ENCODE peak calls at places on chromosomes 6 and 20, in seven cellular contexts. X is mesendoderm, S is IMR-90, Y is H1, B is mesenchymal stem cell, M is trophoblast cell, P is neuronal stem cell. N is an unnamed sample.

GRCh38 chr6:39416728-39417127 is 94.2 kb upstream of the KCNK16 start:
- DNase-seq in X (peak), S (peak), Y (peak), B (peak), M (peak), P (no peak), N (peak)

GRCh38 chr6:165060636-165061190 is 248.7 kb downstream of the C6orf118 start:
- DNase-seq in X (no peak), S (no peak), Y (no peak), B (no peak), M (peak), P (no peak), N (no peak)

GRCh38 chr20:5369622-5370021 is 52.9 kb upstream of the PROKR2 start:
- DNase-seq in X (no peak), S (no peak), Y (no peak), B (no peak), M (no peak), P (no peak), N (no peak)

GRCh38 chr20:47125553-47126373 is 230.7 kb downstream of the ZMYND8 start:
- DNase-seq in X (peak), S (no peak), Y (no peak), B (peak), M (no peak), P (peak), N (peak)

GRCh38 chr6:167751579-167752115 is 75.1 kb upstream of the AFDN start:
- DNase-seq in X (no peak), S (no peak), Y (no peak), B (no peak), M (no peak), P (no peak), N (no peak)

GRCh38 chr20:37598611-37599342 is 71.1 kb upstream of the BLCAP start:
- DNase-seq in X (no peak), S (no peak), Y (no peak), B (no peak), M (no peak), P (no peak), N (no peak)

GRCh38 chr20:25464501-25465204 is 57.2 kb downstream of the GINS1 start:
- DNase-seq in X (no peak), S (no peak), Y (no peak), B (no peak), M (no peak), P (no peak), N (no peak)

GRCh38 chr6:141484726-141485125 is 648.0 kb upstream of the GJE1 start:
- DNase-seq in X (no peak), S (peak), Y (no peak), B (peak), M (no peak), P (no peak), N (no peak)

GRCh38 chr6:157528931-157529653 is 148.1 kb downstream of the ZDHHC14 start:
- DNase-seq in X (no peak), S (no peak), Y (no peak), B (peak), M (no peak), P (no peak), N (no peak)

DNA sequence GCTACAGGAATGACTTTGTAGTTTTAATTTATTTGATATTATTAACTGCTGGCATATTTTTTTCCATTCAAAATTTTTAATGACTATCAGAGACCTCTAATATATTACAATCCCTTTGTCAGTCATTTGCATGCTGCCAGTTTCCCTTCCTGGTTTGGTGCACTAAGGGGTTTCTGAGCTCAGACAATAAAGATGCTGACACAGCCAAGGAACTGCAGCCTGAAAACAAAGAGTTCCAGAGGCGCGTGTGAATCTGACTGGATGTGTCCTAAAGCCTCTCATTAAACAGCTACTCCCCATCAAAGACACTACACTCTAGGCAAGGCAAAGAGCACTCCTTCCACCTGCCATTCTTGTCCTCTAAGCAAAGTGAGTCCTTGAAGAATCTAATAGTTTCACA is 116.8 kb upstream of the DST start:
- DNase-seq in X (no peak), S (no peak), Y (no peak), B (no peak), M (no peak), P (peak), N (no peak)
- H3K18ac ChIP-seq in X (no peak), S (no peak), Y (no peak), B (no peak), M (no peak), P (no peak), N (no peak)

DNA sequence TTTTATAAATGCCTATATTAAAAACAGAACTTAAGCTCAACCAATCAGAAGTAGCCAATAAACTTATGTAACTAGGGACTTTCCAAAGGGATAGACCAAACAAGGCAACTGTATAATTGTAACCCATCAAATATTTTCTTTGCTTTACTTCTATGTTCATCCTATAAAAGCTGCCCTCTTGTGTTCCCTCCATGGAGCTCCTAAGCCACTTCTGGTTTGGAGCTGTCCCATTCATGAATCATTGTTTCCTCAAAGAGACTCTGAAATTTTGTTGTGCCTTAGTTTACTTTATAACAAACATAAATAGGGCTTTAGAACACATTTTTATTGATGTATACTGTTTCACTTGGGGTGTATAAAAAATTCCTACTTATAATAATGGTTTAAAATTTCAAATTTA is 101.5 kb upstream of the CARMIL1 start:
- DNase-seq in X (no peak), S (no peak), Y (no peak), B (no peak), M (no peak), P (no peak), N (no peak)
- H3K18ac ChIP-seq in X (no peak), S (no peak), Y (no peak), B (no peak), M (no peak), P (no peak), N (no peak)

DNA sequence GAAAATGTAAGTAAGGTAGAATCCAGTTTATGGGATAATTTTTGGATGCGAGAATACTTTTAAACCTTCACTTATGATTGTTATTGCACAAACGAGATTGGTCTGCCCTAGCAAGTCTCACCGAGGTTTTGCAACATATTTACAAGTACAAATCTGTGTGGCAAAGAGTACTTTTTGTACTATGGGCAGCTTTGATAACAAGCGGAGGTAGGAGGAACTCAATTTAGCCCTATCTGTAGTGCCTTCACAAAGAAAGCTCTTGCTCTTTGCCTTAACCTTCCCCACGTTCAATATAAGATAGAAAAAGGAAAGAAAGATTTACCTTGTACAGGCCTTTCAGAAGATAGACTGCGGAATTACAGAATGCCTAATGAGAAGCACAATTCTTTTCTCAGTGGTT is 77.5 kb upstream of the HIVEP1 start:
- DNase-seq in X (no peak), S (no peak), Y (no peak), B (no peak), M (no peak), P (no peak), N (no peak)
- H3K18ac ChIP-seq in X (no peak), S (no peak), Y (no peak), B (no peak), M (no peak), P (no peak), N (no peak)

GRCh38 chr6:17267586-17267985 is 13.6 kb upstream of the RBM24 start:
- DNase-seq in X (no peak), S (no peak), Y (no peak), B (no peak), M (no peak), P (no peak), N (no peak)

GRCh38 chr6:17271628-17272027 is 9.5 kb upstream of the RBM24 start:
- DNase-seq in X (no peak), S (no peak), Y (no peak), B (no peak), M (no peak), P (no peak), N (no peak)

GRCh38 chr6:17269840-17270239 is 11.3 kb upstream of the RBM24 start:
- DNase-seq in X (peak), S (peak), Y (no peak), B (peak), M (peak), P (no peak), N (no peak)

GRCh38 chr6:17265570-17265969 is 15.6 kb upstream of the RBM24 start:
- DNase-seq in X (no peak), S (no peak), Y (no peak), B (no peak), M (no peak), P (no peak), N (no peak)

DNA sequence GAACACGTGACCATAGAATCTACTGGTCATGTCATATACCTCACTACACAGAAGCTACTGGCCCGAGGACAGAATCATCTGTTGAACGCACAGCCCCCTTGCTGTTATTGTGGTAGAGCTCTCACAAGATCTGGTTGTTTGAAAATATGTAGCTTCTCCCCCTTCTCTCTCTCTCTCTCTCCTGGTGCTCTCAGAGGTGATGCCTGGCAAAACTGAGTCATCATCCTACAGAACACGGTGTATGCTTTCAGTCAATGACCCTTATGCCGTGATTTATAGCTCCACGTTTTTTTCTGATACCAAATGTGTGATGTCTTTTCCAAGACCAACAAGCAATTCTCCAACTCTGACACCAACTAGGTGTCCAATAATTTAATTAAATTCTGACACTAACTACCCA is 13.0 kb upstream of the RBM24 start:
- DNase-seq in X (no peak), S (peak), Y (no peak), B (peak), M (no peak), P (no peak), N (no peak)
- H3K18ac ChIP-seq in X (no peak), S (no peak), Y (no peak), B (no peak), M (no peak), P (no peak), N (no peak)

GRCh38 chr6:143125455-143125854 is 64.8 kb downstream of the AIG1 start:
- DNase-seq in X (no peak), S (no peak), Y (no peak), B (no peak), M (no peak), P (no peak), N (no peak)

GRCh38 chr6:143125896-143126573 is 65.3 kb downstream of the AIG1 start:
- DNase-seq in X (peak), S (no peak), Y (no peak), B (peak), M (no peak), P (no peak), N (no peak)

GRCh38 chr6:143126574-143126941 is 65.9 kb downstream of the AIG1 start:
- DNase-seq in X (no peak), S (no peak), Y (no peak), B (no peak), M (no peak), P (no peak), N (no peak)

GRCh38 chr6:143119260-143119659 is 58.6 kb downstream of the AIG1 start:
- DNase-seq in X (no peak), S (no peak), Y (no peak), B (no peak), M (no peak), P (no peak), N (no peak)

DNA sequence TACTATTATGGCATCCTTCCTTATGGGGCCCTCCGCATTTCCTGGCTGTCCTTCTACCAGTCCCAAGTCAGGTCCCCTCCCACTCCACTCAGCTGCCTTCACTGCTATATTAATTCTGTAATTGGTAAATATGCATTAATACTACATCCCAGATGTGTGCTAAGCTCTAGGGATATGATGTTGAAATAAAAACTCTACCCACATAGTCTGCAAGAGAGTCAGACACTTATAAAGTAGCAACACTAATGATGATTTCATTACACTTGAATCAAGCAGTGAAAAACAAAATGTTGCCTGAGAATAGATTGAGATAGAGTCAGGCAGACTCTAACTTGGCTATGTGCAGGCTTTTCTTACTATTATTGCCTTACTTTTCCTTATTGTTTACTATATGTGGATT is 62.4 kb downstream of the AIG1 start:
- DNase-seq in X (no peak), S (no peak), Y (no peak), B (no peak), M (no peak), P (no peak), N (no peak)
- H3K18ac ChIP-seq in X (no peak), S (no peak), Y (no peak), B (no peak), M (no peak), P (no peak), N (no peak)